ENCODE peak calls at places on chromosome 20, in nine cellular contexts. One of them, this sample, is unnamed.

GRCh38 chr20:35091808-35092523 is 641 bp downstream of the TRPC4AP start:
- DNase-seq in SW 1271: peak
- DNase-seq in HEK293T: peak
- DNase-seq in Peyer's patch: no peak
- DNase-seq in sciatic nerve: no peak
- DNase-seq in SHP77: no peak
- DNase-seq in A172: peak
- DNase-seq in ascending aorta: no peak
- DNase-seq in CD8-positive, alpha-beta memory T cell: peak
- DNase-seq in this sample: no peak

GRCh38 chr20:4951299-4951698 is 50.0 kb downstream of the SLC23A2 start:
- DNase-seq in SW 1271: peak
- DNase-seq in HEK293T: no peak
- DNase-seq in Peyer's patch: no peak
- DNase-seq in sciatic nerve: no peak
- DNase-seq in SHP77: no peak
- DNase-seq in A172: peak
- DNase-seq in ascending aorta: peak
- DNase-seq in CD8-positive, alpha-beta memory T cell: no peak
- DNase-seq in this sample: no peak

GRCh38 chr20:50855498-50856474 is 60.9 kb downstream of the BCAS4 start:
- DNase-seq in SW 1271: no peak
- DNase-seq in HEK293T: no peak
- DNase-seq in Peyer's patch: no peak
- DNase-seq in sciatic nerve: no peak
- DNase-seq in SHP77: no peak
- DNase-seq in A172: peak
- DNase-seq in ascending aorta: no peak
- DNase-seq in CD8-positive, alpha-beta memory T cell: no peak
- DNase-seq in this sample: no peak

GRCh38 chr20:23161968-23162696 is 76.0 kb upstream of the CD93 start:
- DNase-seq in SW 1271: no peak
- DNase-seq in HEK293T: no peak
- DNase-seq in Peyer's patch: peak
- DNase-seq in sciatic nerve: peak
- DNase-seq in SHP77: peak
- DNase-seq in A172: no peak
- DNase-seq in ascending aorta: peak
- DNase-seq in CD8-positive, alpha-beta memory T cell: no peak
- DNase-seq in this sample: peak

GRCh38 chr20:63857751-63858392 is 3.4 kb upstream of the ABHD16B start:
- DNase-seq in SW 1271: no peak
- DNase-seq in HEK293T: no peak
- DNase-seq in Peyer's patch: no peak
- DNase-seq in sciatic nerve: no peak
- DNase-seq in SHP77: no peak
- DNase-seq in A172: no peak
- DNase-seq in ascending aorta: no peak
- DNase-seq in CD8-positive, alpha-beta memory T cell: no peak
- DNase-seq in this sample: no peak

GRCh38 chr20:47781631-47782030 is 3.6 kb downstream of the SULF2 start:
- DNase-seq in SW 1271: no peak
- DNase-seq in HEK293T: no peak
- DNase-seq in Peyer's patch: no peak
- DNase-seq in sciatic nerve: no peak
- DNase-seq in SHP77: no peak
- DNase-seq in A172: no peak
- DNase-seq in ascending aorta: no peak
- DNase-seq in CD8-positive, alpha-beta memory T cell: no peak
- DNase-seq in this sample: no peak

GRCh38 chr20:23126281-23127061 is 40.3 kb upstream of the CD93 start:
- DNase-seq in SW 1271: no peak
- DNase-seq in HEK293T: no peak
- DNase-seq in Peyer's patch: no peak
- DNase-seq in sciatic nerve: peak
- DNase-seq in SHP77: no peak
- DNase-seq in A172: no peak
- DNase-seq in ascending aorta: no peak
- DNase-seq in CD8-positive, alpha-beta memory T cell: no peak
- DNase-seq in this sample: peak

GRCh38 chr20:64030371-64031134 is 5.4 kb upstream of the C20orf204 start:
- DNase-seq in SW 1271: no peak
- DNase-seq in HEK293T: no peak
- DNase-seq in Peyer's patch: no peak
- DNase-seq in sciatic nerve: no peak
- DNase-seq in SHP77: no peak
- DNase-seq in A172: no peak
- DNase-seq in ascending aorta: no peak
- DNase-seq in CD8-positive, alpha-beta memory T cell: no peak
- DNase-seq in this sample: no peak

GRCh38 chr20:61934716-61935530 is 130.8 kb downstream of the TAF4 start:
- DNase-seq in SW 1271: no peak
- DNase-seq in HEK293T: no peak
- DNase-seq in Peyer's patch: no peak
- DNase-seq in sciatic nerve: no peak
- DNase-seq in SHP77: no peak
- DNase-seq in A172: no peak
- DNase-seq in ascending aorta: peak
- DNase-seq in CD8-positive, alpha-beta memory T cell: no peak
- DNase-seq in this sample: peak

GRCh38 chr20:56428881-56429280 is 16.8 kb downstream of the CASS4 start:
- DNase-seq in SW 1271: no peak
- DNase-seq in HEK293T: no peak
- DNase-seq in Peyer's patch: no peak
- DNase-seq in sciatic nerve: peak
- DNase-seq in SHP77: no peak
- DNase-seq in A172: no peak
- DNase-seq in ascending aorta: no peak
- DNase-seq in CD8-positive, alpha-beta memory T cell: no peak
- DNase-seq in this sample: no peak

GRCh38 chr20:51400051-51400926 is 142.2 kb downstream of the NFATC2 start:
- DNase-seq in SW 1271: no peak
- DNase-seq in HEK293T: no peak
- DNase-seq in Peyer's patch: peak
- DNase-seq in sciatic nerve: peak
- DNase-seq in SHP77: no peak
- DNase-seq in A172: no peak
- DNase-seq in ascending aorta: no peak
- DNase-seq in CD8-positive, alpha-beta memory T cell: peak
- DNase-seq in this sample: peak

GRCh38 chr20:53847118-53847842 is 223.1 kb downstream of the BCAS1 start:
- DNase-seq in SW 1271: no peak
- DNase-seq in HEK293T: no peak
- DNase-seq in Peyer's patch: no peak
- DNase-seq in sciatic nerve: no peak
- DNase-seq in SHP77: no peak
- DNase-seq in A172: no peak
- DNase-seq in ascending aorta: no peak
- DNase-seq in CD8-positive, alpha-beta memory T cell: peak
- DNase-seq in this sample: no peak

GRCh38 chr20:19835533-19836222 is 77.6 kb downstream of the RIN2 start:
- DNase-seq in SW 1271: no peak
- DNase-seq in HEK293T: no peak
- DNase-seq in Peyer's patch: no peak
- DNase-seq in sciatic nerve: no peak
- DNase-seq in SHP77: no peak
- DNase-seq in A172: no peak
- DNase-seq in ascending aorta: peak
- DNase-seq in CD8-positive, alpha-beta memory T cell: no peak
- DNase-seq in this sample: no peak

This sample was measured in upper lobe of right lung.